ENCODE peak calls at places on chromosomes 7 and 10, in five cellular contexts. A is right atrium auricular region, M is upper lobe of right lung, J is cardiac muscle cell, Z is heart right ventricle. R is an unnamed sample. For H3K36me3 and H3K9me3, the result is how much of the 10 kb centered on the place peaks cover.

GRCh38 chr10:83648184-83648583 is 491.1 kb upstream of the GHITM start:
- DNase-seq in A (no peak), M (no peak), J (no peak), Z (no peak), R (no peak)

GRCh38 chr10:132483394-132483793 is 54.2 kb upstream of the INPP5A start:
- DNase-seq in A (no peak), M (no peak), J (no peak), Z (no peak), R (no peak)

GRCh38 chr7:92652536-92652935 is 62.3 kb upstream of the FAM133B start:
- DNase-seq in A (no peak), M (no peak), J (no peak), Z (no peak), R (no peak)

GRCh38 chr10:103554488-103555320 is 61.2 kb downstream of the NEURL1 start:
- DNase-seq in A (no peak), M (no peak), J (peak), Z (peak), R (peak)

GRCh38 chr7:5423272-5423843 is at the start of gene TNRC18:
- DNase-seq in A (no peak), M (peak), J (peak), Z (no peak), R (peak)

GRCh38 chr10:86684305-86684704 is 16.0 kb downstream of the LDB3 start:
- DNase-seq in A (no peak), M (no peak), J (peak), Z (peak), R (peak)

GRCh38 chr10:1551636-1552338 is 185.5 kb downstream of the ADARB2 start:
- DNase-seq in A (no peak), M (peak), J (peak), Z (no peak), R (no peak)

GRCh38 chr7:1541431-1542162 is 11.1 kb downstream of the MAFK start:
- DNase-seq in A (no peak), M (no peak), J (no peak), Z (no peak), R (no peak)

GRCh38 chr10:19651549-19651948 is 164.7 kb upstream of the PLXDC2 start:
- DNase-seq in A (no peak), M (no peak), J (no peak), Z (no peak), R (no peak)

GRCh38 chr7:50792342-50793114 is 9.8 kb upstream of the GRB10 start:
- DNase-seq in A (no peak), M (peak), J (peak), Z (peak), R (peak)

GRCh38 chr10:8663131-8663530 is 608.6 kb downstream of the GATA3 start:
- DNase-seq in A (no peak), M (no peak), J (no peak), Z (no peak), R (no peak)
- H3K4me3 ChIP-seq in A (no peak), M (no peak), J (no peak), Z (no peak), R (no peak)

GRCh38 chr10:77794256-77795142 is 132.1 kb downstream of the DLG5 start:
- DNase-seq in A (no peak), M (no peak), J (no peak), Z (no peak), R (no peak)
- H3K36me3 ChIP-seq in A (under half), M (half or more), J (under half), Z (half or more), R (under half)

GRCh38 chr10:124912487-124912886 is 29.4 kb upstream of the ZRANB1 start:
- DNase-seq in A (no peak), M (no peak), J (no peak), Z (no peak), R (peak)

GRCh38 chr10:124916098-124916584 is 25.8 kb upstream of the ZRANB1 start:
- DNase-seq in A (no peak), M (no peak), J (no peak), Z (no peak), R (no peak)

GRCh38 chr10:124911124-124912051 is 30.5 kb upstream of the ZRANB1 start:
- DNase-seq in A (no peak), M (no peak), J (no peak), Z (peak), R (no peak)

GRCh38 chr10:124912052-124912435 is 29.9 kb upstream of the ZRANB1 start:
- DNase-seq in A (no peak), M (no peak), J (no peak), Z (no peak), R (no peak)

GRCh38 chr10:124913167-124913566 is 28.8 kb upstream of the ZRANB1 start:
- DNase-seq in A (no peak), M (no peak), J (no peak), Z (no peak), R (no peak)
- H3K9me3 ChIP-seq in A (under half), M (under half), J (under half), Z (under half), R (under half)

DNA sequence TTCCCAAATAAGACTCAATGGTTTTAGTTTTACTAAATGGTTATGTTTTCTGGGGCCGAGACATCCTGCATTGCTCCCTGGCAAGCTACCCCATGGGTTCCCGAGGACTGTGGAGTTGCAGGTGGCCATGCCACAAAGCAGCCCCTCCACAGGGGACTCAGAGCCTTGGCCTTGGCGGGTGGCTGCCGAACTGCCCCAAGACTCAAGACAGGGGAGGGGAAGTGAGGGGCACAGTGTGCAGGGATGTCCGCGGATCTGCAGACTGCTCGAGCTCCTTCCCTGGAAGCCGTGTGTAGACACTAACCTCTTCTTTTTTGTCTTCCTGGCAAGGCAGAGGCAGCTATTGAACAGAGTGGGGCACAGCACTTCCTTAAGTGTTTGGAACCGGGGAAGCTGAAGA is 154.6 kb downstream of the EBF3 start:
- DNase-seq in A (peak), M (no peak), J (no peak), Z (no peak), R (no peak)
- H3K4me3 ChIP-seq in A (no peak), M (no peak), J (no peak), Z (no peak), R (no peak)